ENCODE peak calls at places on chromosomes 11 and 22, in six cellular contexts. K is NCI-H1105; O is heart right ventricle; C is cerebellar nuclear complex; R is T1000; U is activated naive CD4-positive, alpha-beta T cell. Z is an unnamed sample.

GRCh38 chr22:20028855-20029549 is 8.1 kb downstream of the TANGO2 start:
- DNase-seq in C (no peak), K (no peak), R (no peak), O (no peak), U (no peak), Z (no peak)

GRCh38 chr11:116217006-116217405 is 555.8 kb downstream of the BUD13 start:
- DNase-seq in O (peak), K (no peak), C (no peak), U (no peak), R (no peak), Z (peak)

GRCh38 chr22:23892130-23892529 is 2.1 kb upstream of the MIF start:
- DNase-seq in C (no peak), K (no peak), R (no peak), U (no peak), O (no peak), Z (no peak)

GRCh38 chr22:29343313-29343805 is 27.9 kb upstream of the RASL10A start:
- DNase-seq in K (no peak), R (no peak), C (no peak), U (no peak), O (peak), Z (no peak)

GRCh38 chr22:18070556-18071306 is 7.1 kb upstream of the PEX26 start:
- DNase-seq in C (no peak), K (no peak), U (no peak), O (no peak), R (no peak), Z (no peak)

GRCh38 chr11:117634756-117635593 is 162.0 kb downstream of the DSCAML1 start:
- DNase-seq in O (no peak), U (no peak), C (no peak), K (no peak), R (no peak), Z (no peak)

GRCh38 chr11:113163291-113164030 is 150.9 kb upstream of the TTC12 start:
- DNase-seq in K (no peak), O (no peak), C (no peak), R (no peak), U (no peak), Z (no peak)

GRCh38 chr11:67211656-67212436 is 54.4 kb upstream of the GRK2 start:
- DNase-seq in U (no peak), C (no peak), K (no peak), O (no peak), R (no peak), Z (no peak)